ENCODE peak calls at places on chromosome X, in four cellular contexts. P is HepG2; T is activated CD8-positive, alpha-beta memory T cell treated with anti-CD3 and anti-CD28 coated beads, Interleukin-2, amount 50 U/mL, for 4 hours; F is GDM1. D is an unnamed sample.

GRCh38 chrX:10198254-10198653 is 41.5 kb downstream of the CLCN4 start:
- DNase-seq in P (no peak), T (no peak), F (no peak), D (no peak)

GRCh38 chrX:49910344-49910743 is 12.1 kb upstream of the CLCN5 start:
- DNase-seq in T (no peak), P (no peak), F (no peak), D (no peak)

GRCh38 chrX:40581333-40581910 is 652 bp downstream of the ATP6AP2 start:
- DNase-seq in T (no peak), P (no peak), F (no peak), D (no peak)

GRCh38 chrX:150225266-150225665 is 137.9 kb upstream of the MAMLD1 start:
- DNase-seq in F (no peak), T (no peak), P (no peak), D (no peak)

GRCh38 chrX:77743720-77744119 is 42.3 kb downstream of the ATRX start:
- DNase-seq in P (no peak), T (no peak), F (no peak), D (no peak)

GRCh38 chrX:108322243-108322642 is 116.0 kb downstream of the COL4A6 start:
- DNase-seq in T (no peak), F (peak), P (no peak), D (no peak)

GRCh38 chrX:41381685-41382084 is 47.7 kb downstream of the DDX3X start:
- DNase-seq in F (no peak), T (no peak), P (peak), D (peak)

GRCh38 chrX:9184231-9184630 is 150.3 kb upstream of the FAM9B start:
- DNase-seq in P (no peak), F (no peak), T (no peak), D (no peak)

GRCh38 chrX:20221902-20222301 is 44.8 kb downstream of the RPS6KA3 start:
- DNase-seq in F (no peak), P (peak), T (no peak), D (no peak)

GRCh38 chrX:150357790-150358189 is 5.3 kb upstream of the MAMLD1 start:
- DNase-seq in F (no peak), P (no peak), T (no peak), D (no peak)

GRCh38 chrX:21479695-21480280 is 105.6 kb downstream of the CNKSR2 start:
- DNase-seq in T (no peak), P (peak), F (peak), D (no peak)

GRCh38 chrX:107325467-107325866 is 119.1 kb downstream of the DNAAF6 start:
- DNase-seq in T (no peak), P (no peak), F (no peak), D (no peak)

GRCh38 chrX:118552501-118552900 is 56.9 kb downstream of the DOCK11 start:
- DNase-seq in F (no peak), P (no peak), T (no peak), D (no peak)

GRCh38 chrX:14718403-14718802 is 154.5 kb downstream of the FANCB start:
- DNase-seq in P (no peak), T (no peak), F (no peak), D (no peak)

GRCh38 chrX:151871244-151871643 is 41.4 kb upstream of the MAGEA4 start:
- DNase-seq in T (no peak), F (no peak), P (peak), D (no peak)

GRCh38 chrX:48753708-48754107 is 7.8 kb upstream of the GLOD5 start:
- DNase-seq in T (no peak), F (no peak), P (no peak), D (no peak)

GRCh38 chrX:69137371-69137881 is 27.8 kb downstream of the PJA1 start:
- DNase-seq in T (no peak), F (no peak), P (no peak), D (no peak)

GRCh38 chrX:47697171-47697570 is 38.2 kb upstream of the UXT start:
- DNase-seq in F (no peak), P (no peak), T (no peak), D (no peak)

GRCh38 chrX:9671998-9672397 is 93.6 kb downstream of the GPR143 start:
- DNase-seq in P (no peak), F (no peak), T (no peak), D (no peak)

GRCh38 chrX:49155243-49155899 is 7.2 kb upstream of the MAGIX start:
- DNase-seq in F (no peak), T (no peak), P (no peak), D (peak)

GRCh38 chrX:23904096-23904495 is 3.6 kb downstream of the APOO start:
- DNase-seq in T (no peak), F (no peak), P (no peak), D (no peak)

GRCh38 chrX:102154900-102155805 is 624 bp downstream of the BEX5 start:
- DNase-seq in T (peak), F (no peak), P (no peak), D (no peak)

GRCh38 chrX:48165246-48165645 is 31.3 kb downstream of the SSX5 start:
- DNase-seq in F (no peak), T (no peak), P (no peak), D (no peak)

GRCh38 chrX:132444936-132445335 is 43.9 kb downstream of the MBNL3 start:
- DNase-seq in T (no peak), P (no peak), F (no peak), D (no peak)

GRCh38 chrX:19303216-19303880 is 40.4 kb upstream of the PDHA1 start:
- DNase-seq in F (no peak), T (no peak), P (no peak), D (no peak)

GRCh38 chrX:151478052-151478451 is 81.0 kb downstream of the VMA21 start:
- DNase-seq in P (no peak), F (no peak), T (no peak), D (no peak)

GRCh38 chrX:24498181-24498580 is 33.1 kb downstream of the PDK3 start:
- DNase-seq in P (peak), T (peak), F (peak), D (no peak)

GRCh38 chrX:40107291-40108083 is 9.7 kb upstream of the BCOR start:
- DNase-seq in T (no peak), F (no peak), P (no peak), D (no peak)

GRCh38 chrX:111103246-111103645 is 7.3 kb downstream of the PAK3 start:
- DNase-seq in P (no peak), T (no peak), F (no peak), D (no peak)

GRCh38 chrX:132227383-132228112 is 8.3 kb upstream of the RAP2C start:
- DNase-seq in F (no peak), T (no peak), P (no peak), D (no peak)

GRCh38 chrX:120090208-120090607 is 12.7 kb upstream of the RHOXF2B start:
- DNase-seq in T (no peak), F (no peak), P (peak), D (no peak)

GRCh38 chrX:139203681-139204575 is 326.6 kb upstream of the F9 start:
- DNase-seq in T (no peak), F (no peak), P (no peak), D (no peak)

GRCh38 chrX:20965270-20966044 is 408.8 kb upstream of the CNKSR2 start:
- DNase-seq in P (no peak), T (no peak), F (no peak), D (no peak)

GRCh38 chrX:112841114-112841819 is 636 bp upstream of the AMOT start:
- DNase-seq in T (peak), F (peak), P (peak), D (peak)

GRCh38 chrX:153669174-153669890 is 4.3 kb downstream of the PNCK start:
- DNase-seq in P (no peak), F (no peak), T (peak), D (peak)

GRCh38 chrX:67574696-67575095 is 30.9 kb downstream of the AR start:
- DNase-seq in T (no peak), P (no peak), F (no peak), D (no peak)

GRCh38 chrX:42732506-42732905 is 45.5 kb downstream of the PPP1R2C start:
- DNase-seq in T (no peak), F (no peak), P (no peak), D (no peak)

GRCh38 chrX:2188316-2188715 is 312.5 kb downstream of the DHRSX start:
- DNase-seq in P (peak), T (no peak), F (no peak), D (no peak)

GRCh38 chrX:118221257-118221656 is 104.6 kb upstream of the KLHL13 start:
- DNase-seq in P (no peak), F (no peak), T (no peak), D (no peak)